ENCODE peak calls at places on chromosome 2, in seven cellular contexts. W, A, F, X, J, G and P are unnamed samples.
A peak's percentile ranks its signal among the peaks of the same experiment; 100 is the strongest.

GRCh38 chr2:47008381-47009280 is 93.0 kb upstream of the MCFD2 start:
- DNase-seq in W (peak; percentile 86), A (peak; percentile 46), F (no peak), X (no peak), J (peak; percentile 82), G (no peak), P (no peak)

GRCh38 chr2:209239585-209239938 is 184.3 kb upstream of the MAP2 start:
- DNase-seq in W (no peak), A (no peak), F (no peak), X (no peak), J (no peak), G (no peak), P (no peak)

GRCh38 chr2:85705680-85706039 is 11.5 kb downstream of the GNLY start:
- DNase-seq in W (peak; percentile 99), A (peak; percentile 97), F (no peak), X (no peak), J (no peak), G (no peak), P (no peak)

GRCh38 chr2:7233126-7233525 is 315.9 kb downstream of the RNF144A start:
- DNase-seq in W (no peak), A (no peak), F (no peak), X (no peak), J (no peak), G (no peak), P (no peak)

GRCh38 chr2:110869472-110870446 is 137.4 kb downstream of the ACOXL start:
- DNase-seq in W (peak; percentile 57), A (peak; percentile 14), F (no peak), X (no peak), J (no peak), G (no peak), P (no peak)

GRCh38 chr2:214671330-214671850 is 138.1 kb downstream of the BARD1 start:
- DNase-seq in W (no peak), A (no peak), F (no peak), X (no peak), J (no peak), G (no peak), P (no peak)

GRCh38 chr2:240994161-240994896 is 4.1 kb upstream of the SNED1 start:
- DNase-seq in W (peak; percentile 26), A (no peak), F (no peak), X (peak; percentile 60), J (no peak), G (no peak), P (no peak)

GRCh38 chr2:40716879-40717278 is 265.0 kb upstream of the SLC8A1 start:
- DNase-seq in W (peak; percentile 59), A (peak; percentile 86), F (no peak), X (no peak), J (no peak), G (no peak), P (no peak)

GRCh38 chr2:146661494-146662096 is 1183.2 kb upstream of the ACVR2A start:
- DNase-seq in W (peak; percentile 73), A (peak; percentile 46), F (no peak), X (no peak), J (no peak), G (peak; percentile 16), P (no peak)

GRCh38 chr2:7452110-7452851 is 535.1 kb downstream of the RNF144A start:
- DNase-seq in W (no peak), A (no peak), F (peak; percentile 27), X (no peak), J (no peak), G (no peak), P (no peak)

GRCh38 chr2:10043906-10044601 is 704 bp downstream of the KLF11 start:
- DNase-seq in W (peak; percentile 95), A (peak; percentile 62), F (peak; percentile 98), X (peak; percentile 99), J (peak; percentile 98), G (peak; percentile 93), P (peak; percentile 89)

GRCh38 chr2:109247340-109247739 is 118.3 kb downstream of the SH3RF3 start:
- DNase-seq in W (no peak), A (no peak), F (no peak), X (no peak), J (no peak), G (no peak), P (no peak)

GRCh38 chr2:124975658-124976057 is 950.6 kb downstream of the CNTNAP5 start:
- DNase-seq in W (no peak), A (no peak), F (no peak), X (no peak), J (no peak), G (no peak), P (no peak)

GRCh38 chr2:11411768-11412448 is 54.1 kb downstream of the E2F6 start:
- DNase-seq in W (peak; percentile 72), A (peak; percentile 25), F (no peak), X (peak; percentile 74), J (peak; percentile 24), G (peak; percentile 39), P (no peak)

GRCh38 chr2:26735883-26736588 is 28.0 kb upstream of the SLC35F6 start:
- DNase-seq in W (no peak), A (no peak), F (no peak), X (no peak), J (no peak), G (no peak), P (no peak)

GRCh38 chr2:241809383-241810303 is 650 bp downstream of the NEU4 start:
- DNase-seq in W (no peak), A (no peak), F (no peak), X (no peak), J (no peak), G (no peak), P (no peak)

GRCh38 chr2:70643715-70644114 is 90.1 kb upstream of the TGFA start:
- DNase-seq in W (no peak), A (no peak), F (peak; percentile 15), X (no peak), J (no peak), G (peak; percentile 7), P (no peak)

GRCh38 chr2:67485431-67485830 is 88.3 kb downstream of the ETAA1 start:
- DNase-seq in W (no peak), A (no peak), F (no peak), X (no peak), J (no peak), G (no peak), P (no peak)

GRCh38 chr2:42238644-42239288 is 69.6 kb downstream of the EML4 start:
- DNase-seq in W (peak; percentile 25), A (peak; percentile 13), F (peak; percentile 26), X (no peak), J (peak; percentile 46), G (peak; percentile 76), P (peak; percentile 30)

GRCh38 chr2:175844169-175844568 is 157.9 kb downstream of the LNPK start:
- DNase-seq in W (peak; percentile 49), A (peak; percentile 86), F (no peak), X (no peak), J (no peak), G (no peak), P (no peak)

GRCh38 chr2:237919593-237919992 is 47.2 kb upstream of the UBE2F start:
- DNase-seq in W (no peak), A (no peak), F (no peak), X (peak; percentile 60), J (no peak), G (peak; percentile 45), P (no peak)